ENCODE peak calls at places on chromosomes 5 and 9, in five cellular contexts. I is ovary, D is heart left ventricle, K is IMR-90, Y is A549. P is an unnamed sample. For H3K4me1, the result is how much of the 10 kb centered on the place peaks cover.

GRCh38 chr5:179343902-179344300 is 1.4 kb downstream of the ADAMTS2 start:
- DNase-seq in I (peak), D (no peak), K (peak), Y (peak), P (no peak)

GRCh38 chr5:134738963-134739661 is 764 bp downstream of the CAMLG start:
- DNase-seq in I (peak), D (no peak), K (peak), Y (peak), P (peak)

GRCh38 chr5:63255609-63256008 is 677.0 kb downstream of the LRRC70 start:
- DNase-seq in I (no peak), D (no peak), K (no peak), Y (no peak), P (no peak)

GRCh38 chr5:179298181-179298993 is 46.9 kb downstream of the ADAMTS2 start:
- DNase-seq in I (no peak), D (no peak), K (no peak), Y (no peak), P (no peak)

GRCh38 chr5:31362931-31363568 is 168.8 kb downstream of the DROSHA start:
- DNase-seq in I (no peak), D (no peak), K (peak), Y (no peak), P (no peak)

GRCh38 chr9:37295178-37295577 is 127.3 kb upstream of the GRHPR start:
- DNase-seq in I (no peak), D (no peak), K (no peak), Y (no peak), P (no peak)

GRCh38 chr9:27462434-27462833 is 61.7 kb upstream of the IFNK start:
- DNase-seq in I (no peak), D (no peak), K (no peak), Y (no peak), P (no peak)

GRCh38 chr5:26326153-26326759 is 712.1 kb downstream of the CDH9 start:
- DNase-seq in I (no peak), D (no peak), K (no peak), Y (no peak), P (no peak)

DNA sequence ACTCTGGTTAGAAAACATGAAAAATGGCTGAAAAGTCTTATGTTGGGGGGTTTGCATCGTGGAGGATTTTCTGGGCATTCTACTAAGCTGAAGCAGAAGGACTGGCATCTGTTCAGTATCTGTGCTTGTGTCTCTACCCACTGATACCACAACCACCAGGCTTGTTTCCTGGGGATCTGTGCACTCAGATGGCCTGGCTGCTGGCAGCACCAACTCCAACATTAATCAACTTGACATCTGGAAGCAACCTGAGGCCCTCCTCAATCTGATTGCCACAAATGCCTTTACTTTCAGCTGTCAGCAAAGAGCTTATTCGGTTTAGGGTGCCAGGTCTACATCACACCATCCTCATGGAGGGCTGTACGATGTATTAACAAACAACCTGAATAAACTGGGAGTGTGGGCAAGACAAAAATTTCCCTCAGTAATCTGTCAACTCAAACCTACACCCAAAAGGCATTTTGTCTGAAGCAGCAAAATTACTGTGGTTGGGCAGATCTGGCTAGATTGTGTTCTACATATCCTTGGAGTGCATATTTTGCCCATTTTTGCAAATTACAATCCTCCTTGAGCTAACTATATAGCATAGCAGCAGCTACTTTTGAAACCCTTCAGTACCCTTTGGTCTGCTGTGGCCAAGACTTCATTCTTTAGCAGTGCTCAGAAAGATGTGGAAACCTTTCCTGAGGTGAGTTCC is 74.6 kb downstream of the FOXD1 start:
- DNase-seq in I (no peak), D (no peak), K (no peak), Y (no peak), P (no peak)
- H3K4me1 ChIP-seq in I (under half), D (under half), K (under half), Y (under half), P (under half)

DNA sequence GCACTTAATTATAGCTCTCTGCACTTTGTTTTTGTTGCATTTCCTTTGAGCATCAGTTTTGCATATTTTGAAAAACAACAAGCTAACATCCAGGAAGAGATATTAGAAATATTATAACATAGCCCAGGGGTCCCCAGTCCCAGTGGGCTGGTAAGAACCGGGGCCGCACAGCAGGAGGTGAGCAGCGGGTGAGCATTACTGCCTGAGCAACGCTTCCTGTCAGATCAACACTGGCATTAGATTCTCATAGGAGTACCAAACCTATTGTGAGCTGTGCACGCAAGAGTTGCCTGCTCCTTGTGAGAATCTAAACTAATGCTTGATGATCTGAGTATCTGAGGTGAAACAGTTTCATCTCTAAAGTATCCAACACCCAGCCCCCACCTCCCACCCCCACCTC is 675.9 kb upstream of the ZNF608 start:
- DNase-seq in I (no peak), D (no peak), K (no peak), Y (no peak), P (no peak)
- TF ChIP-seq POLR2A in I (no peak), D (no peak), K (no peak), Y (no peak), P (no peak)

GRCh38 chr5:60821488-60822284 is 22.4 kb downstream of the ELOVL7 start:
- DNase-seq in I (no peak), D (no peak), K (no peak), Y (no peak), P (no peak)
- H3K27ac ChIP-seq in I (no peak), D (no peak), K (no peak), Y (no peak), P (no peak)

DNA sequence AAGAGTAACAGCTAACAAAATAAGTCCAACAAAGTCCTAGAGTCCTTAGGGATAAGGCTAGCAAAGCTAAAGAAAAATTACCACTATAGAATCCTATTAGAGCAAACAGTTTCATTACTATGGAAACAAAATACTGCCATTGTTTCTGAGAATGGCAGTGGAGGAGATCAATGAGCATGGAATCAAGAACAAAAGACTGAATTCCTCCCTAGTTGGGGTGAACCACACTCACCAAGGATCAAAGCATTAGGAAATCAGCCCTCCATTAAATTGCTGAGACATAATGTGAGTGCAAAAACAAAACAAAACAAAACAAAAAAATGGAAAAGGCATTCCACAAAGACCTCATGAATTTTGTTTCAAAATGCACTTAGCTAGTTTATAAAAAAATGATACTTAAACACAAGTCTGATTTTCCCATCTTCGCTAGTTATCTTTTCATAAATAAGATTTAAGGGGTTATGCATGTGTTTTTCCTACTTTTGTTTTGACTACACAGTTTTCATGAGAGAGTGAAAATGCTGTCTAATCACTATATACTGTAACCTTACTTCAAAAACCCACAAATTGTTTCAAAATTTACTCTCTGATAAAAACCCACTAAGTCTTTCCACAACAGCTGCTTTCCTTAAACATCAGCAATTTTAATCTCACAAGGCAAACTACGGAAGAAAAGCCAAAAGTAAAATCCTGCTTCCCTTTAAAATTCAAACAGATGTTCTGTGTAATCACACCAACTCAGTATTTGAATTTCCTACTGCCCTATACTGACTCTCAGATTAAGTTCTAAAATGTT is 9.7 kb downstream of the SERINC5 start:
- DNase-seq in I (no peak), D (no peak), K (peak), Y (no peak), P (no peak)
- H3K4me1 ChIP-seq in I (under half), D (under half), K (under half), Y (under half), P (half or more)

GRCh38 chr5:103562084-103562452 is 521 bp downstream of the NUDT12 start:
- DNase-seq in I (no peak), D (no peak), K (no peak), Y (no peak), P (no peak)

GRCh38 chr5:103565711-103566110 is 3.1 kb upstream of the NUDT12 start:
- DNase-seq in I (no peak), D (no peak), K (no peak), Y (no peak), P (no peak)

GRCh38 chr5:103560826-103561225 is 1.8 kb downstream of the NUDT12 start:
- DNase-seq in I (no peak), D (no peak), K (no peak), Y (no peak), P (no peak)

GRCh38 chr5:103561670-103562069 is 919 bp downstream of the NUDT12 start:
- DNase-seq in I (no peak), D (no peak), K (no peak), Y (no peak), P (no peak)

DNA sequence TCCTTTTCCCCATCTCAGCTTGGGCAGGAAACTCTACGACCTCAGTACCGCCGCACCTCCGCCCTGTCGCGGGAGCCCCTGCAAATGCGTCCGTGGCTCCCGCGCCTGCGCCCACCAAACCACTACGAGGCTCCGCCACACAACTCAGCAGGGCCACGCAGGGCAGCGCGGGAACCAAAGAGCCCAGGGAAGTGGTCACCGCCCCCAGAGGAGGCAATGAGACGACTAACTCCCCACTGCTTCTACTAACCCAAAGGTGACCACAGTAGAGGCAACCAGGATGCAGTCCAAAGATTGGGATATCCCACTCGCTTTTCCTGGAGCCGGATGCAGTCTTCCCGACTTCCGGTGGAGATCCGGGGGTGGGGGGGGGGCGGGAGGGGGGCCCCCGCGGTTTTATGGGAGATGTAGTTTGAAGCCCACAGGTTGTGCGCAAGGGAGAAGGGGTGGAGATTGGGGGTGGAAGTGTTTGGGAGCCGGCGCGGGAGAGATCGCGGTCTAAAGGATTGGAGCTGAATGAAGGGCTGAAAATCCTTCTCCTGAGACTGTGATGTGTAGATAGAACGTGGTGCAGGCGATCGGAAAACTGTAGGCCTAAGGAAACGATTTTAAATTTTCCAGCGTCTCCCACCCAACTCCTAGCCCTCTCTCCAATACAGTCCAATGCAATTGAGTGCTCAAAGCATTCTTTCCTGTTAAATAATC is at the start of gene NUDT12:
- DNase-seq in I (peak), D (peak), K (peak), Y (peak), P (peak)
- TF ChIP-seq POLR2A in I (peak), D (no peak), K (peak), Y (peak), P (no peak)

DNA sequence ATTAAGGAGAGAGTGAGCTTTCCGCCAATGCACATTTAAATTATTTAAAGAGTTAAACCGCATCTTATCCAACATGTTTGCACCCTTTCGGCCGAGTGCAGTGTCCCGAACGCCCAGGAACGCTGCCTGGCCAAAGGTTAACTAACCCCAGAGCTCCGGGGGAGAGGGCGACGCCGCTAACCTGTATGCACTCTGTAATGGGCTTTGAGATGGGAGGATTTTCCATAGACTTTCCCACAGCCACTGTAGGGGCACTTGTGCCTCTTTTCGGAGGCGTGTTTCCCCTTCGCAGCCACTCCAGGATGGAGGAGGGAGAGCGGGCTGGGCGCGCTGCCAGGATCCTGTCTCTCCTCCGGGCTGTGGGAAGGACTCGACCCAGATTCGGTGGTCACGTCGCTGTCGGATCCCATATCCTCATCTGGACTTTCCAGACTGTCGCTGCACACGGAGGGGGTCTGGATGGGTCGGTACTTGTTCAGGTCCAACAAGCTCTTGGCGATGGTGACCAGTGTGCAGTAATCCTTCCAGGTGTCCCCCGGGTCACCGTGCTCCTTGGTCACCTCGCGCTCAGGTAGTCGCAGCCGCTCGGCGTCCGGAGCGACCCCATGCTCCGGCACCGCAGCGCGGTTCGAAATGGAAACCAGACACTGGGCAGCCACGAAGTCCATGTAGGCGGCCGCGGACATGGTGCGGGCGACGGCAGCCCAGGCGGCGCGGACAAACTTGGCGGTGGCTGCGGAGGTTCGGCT is 1.6 kb downstream of the KLF9 start:
- DNase-seq in I (peak), D (peak), K (peak), Y (peak), P (peak)
- H3K27ac ChIP-seq in I (peak), D (peak), K (peak), Y (peak), P (peak)

DNA sequence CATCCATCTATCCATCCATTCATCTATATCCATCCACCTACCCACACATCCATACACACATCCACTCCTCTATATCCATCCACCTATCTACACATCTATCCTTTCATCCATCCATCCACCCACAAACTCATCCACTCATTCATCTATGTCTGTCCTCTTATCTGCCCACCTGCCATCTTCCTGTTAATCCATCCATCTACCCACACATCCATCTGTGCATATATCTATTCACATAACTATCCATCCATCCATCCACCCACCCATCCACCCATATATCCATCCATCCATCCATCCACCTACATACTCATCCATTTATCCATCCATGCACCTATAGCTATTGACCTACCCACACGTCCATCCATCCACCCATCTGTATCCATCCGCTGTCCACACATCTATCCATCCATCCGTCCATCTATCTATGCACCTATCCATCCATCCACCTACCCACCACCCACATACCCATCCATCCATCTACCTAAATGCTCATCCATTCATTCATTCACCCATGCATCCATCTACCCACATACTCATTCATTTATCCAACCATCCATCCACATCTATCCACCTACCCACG is 182.1 kb upstream of the TBC1D2 start:
- DNase-seq in I (no peak), D (no peak), K (no peak), Y (no peak), P (no peak)
- H3K4me1 ChIP-seq in I (under half), D (under half), K (under half), Y (under half), P (under half)

DNA sequence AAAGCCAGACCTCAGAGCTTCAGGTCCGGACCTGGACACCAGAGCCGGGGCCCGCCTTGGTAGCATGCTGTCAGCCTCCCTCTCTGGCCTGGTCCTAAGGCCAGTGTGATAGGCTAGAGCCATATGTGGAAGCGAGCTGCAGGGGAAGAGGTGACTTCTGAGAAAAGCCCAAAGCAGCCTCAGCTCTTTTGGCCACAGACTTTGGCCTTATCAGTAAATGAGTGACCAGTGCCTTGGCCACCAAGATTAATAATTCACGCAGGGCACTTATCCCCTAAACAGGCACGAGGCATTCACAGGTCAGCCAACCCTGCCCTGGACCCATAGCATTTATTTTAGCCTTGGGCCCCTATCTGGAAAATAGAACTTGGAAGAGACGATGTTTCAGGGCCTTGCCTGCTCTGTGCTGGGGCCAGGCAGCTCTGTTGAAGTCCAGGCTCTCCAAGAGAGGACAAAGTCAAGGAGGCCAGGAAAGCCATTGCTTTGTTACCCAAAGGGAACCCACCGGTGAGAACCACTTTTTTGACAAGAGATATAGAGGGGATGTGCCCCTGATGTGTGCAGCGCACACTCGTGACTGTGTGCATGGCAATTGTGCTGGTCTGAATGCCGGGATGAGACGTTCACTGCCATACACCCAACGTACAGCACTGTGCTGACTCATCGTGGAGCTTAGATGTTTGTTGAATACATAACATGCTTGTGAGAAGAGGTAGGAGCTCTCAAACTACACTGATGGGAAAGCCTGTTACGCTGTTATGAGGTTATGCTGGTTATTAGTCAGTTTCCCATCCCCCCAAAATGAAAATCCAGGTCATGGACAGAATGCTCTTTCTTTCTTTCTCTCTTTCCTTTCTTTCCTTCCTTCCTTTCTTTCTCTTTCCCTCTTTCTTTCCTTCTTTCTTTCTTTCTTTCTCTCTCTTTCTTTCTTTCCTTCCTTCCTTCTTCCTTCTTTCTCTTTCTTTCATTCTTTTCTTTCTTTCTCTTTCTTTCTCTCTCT is 5.0 kb upstream of the SLC34A1 start:
- DNase-seq in I (no peak), D (no peak), K (peak), Y (peak), P (no peak)
- TF ChIP-seq POLR2A in I (no peak), D (no peak), K (no peak), Y (no peak), P (no peak)

GRCh38 chr9:120480707-120481106 is 99.3 kb downstream of the CDK5RAP2 start:
- DNase-seq in I (no peak), D (no peak), K (no peak), Y (no peak), P (peak)

GRCh38 chr9:120482424-120483186 is 97.4 kb downstream of the CDK5RAP2 start:
- DNase-seq in I (no peak), D (peak), K (no peak), Y (no peak), P (no peak)

GRCh38 chr9:120484162-120484561 is 95.8 kb downstream of the CDK5RAP2 start:
- DNase-seq in I (no peak), D (no peak), K (no peak), Y (no peak), P (no peak)

GRCh38 chr9:120481248-120481647 is 98.7 kb downstream of the CDK5RAP2 start:
- DNase-seq in I (no peak), D (no peak), K (no peak), Y (no peak), P (no peak)

DNA sequence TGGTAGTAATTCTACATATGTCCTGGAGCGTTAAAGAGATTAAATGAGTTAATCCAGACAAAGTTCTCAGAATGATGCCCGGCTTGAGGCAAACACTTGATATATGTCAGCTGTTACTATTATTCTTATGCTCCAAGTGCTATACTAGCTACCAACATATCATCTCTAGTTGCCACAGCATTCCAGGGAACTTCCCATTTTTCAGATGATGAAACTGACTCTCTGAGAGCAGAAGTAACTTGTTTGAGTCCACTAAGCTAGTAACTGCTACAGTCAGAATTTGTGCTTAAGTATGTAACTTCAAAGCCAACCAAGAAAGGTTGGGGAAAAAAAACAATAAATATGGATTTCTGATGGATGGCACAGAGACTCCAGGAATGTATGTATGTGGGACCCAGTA is 98.1 kb downstream of the CDK5RAP2 start:
- DNase-seq in I (no peak), D (no peak), K (no peak), Y (no peak), P (no peak)
- H3K27ac ChIP-seq in I (no peak), D (no peak), K (no peak), Y (peak), P (no peak)

P was measured in adrenal gland.